ENCODE peak calls at places on chromosomes 7 and 10, in seven cellular contexts. O, Z, Y, N, A, G and J are unnamed samples.
A peak's percentile ranks its signal among the peaks of the same experiment; 100 is the strongest.

GRCh38 chr7:50632561-50633413 is 67.6 kb upstream of the DDC start:
- DNase-seq in G (no peak), Z (peak; percentile 50), Y (no peak), O (no peak), A (peak; percentile 62), N (peak; percentile 67), J (peak; percentile 35)

GRCh38 chr7:157930441-157930840 is 593.6 kb downstream of the DNAJB6 start:
- DNase-seq in G (no peak), N (no peak), Y (no peak), O (no peak), A (no peak), Z (no peak), J (no peak)

GRCh38 chr10:58299580-58299979 is 30.6 kb downstream of the CISD1 start:
- DNase-seq in A (peak; percentile 73), G (no peak), Z (peak; percentile 57), O (no peak), Y (no peak), N (peak; percentile 66), J (peak; percentile 51)

GRCh38 chr7:24587853-24588252 is 14.6 kb downstream of the PALS2 start:
- DNase-seq in O (no peak), Y (no peak), Z (no peak), A (peak; percentile 62), G (no peak), N (peak; percentile 62), J (no peak)

GRCh38 chr7:50627824-50628361 is 62.7 kb upstream of the DDC start:
- DNase-seq in Y (no peak), G (no peak), A (no peak), N (no peak), Z (no peak), O (no peak), J (no peak)

GRCh38 chr7:7858559-7858958 is 110.0 kb upstream of the GLCCI1 start:
- DNase-seq in A (no peak), N (no peak), G (no peak), Z (no peak), O (no peak), Y (no peak), J (no peak)

GRCh38 chr7:17171427-17171826 is 127.0 kb upstream of the AHR start:
- DNase-seq in N (no peak), Y (no peak), G (no peak), O (no peak), A (no peak), Z (no peak), J (no peak)

GRCh38 chr7:128108641-128109423 is 77.6 kb upstream of the LRRC4 start:
- DNase-seq in N (no peak), Z (no peak), A (no peak), Y (no peak), O (peak; percentile 80), G (no peak), J (no peak)

GRCh38 chr7:108190891-108191290 is 60.7 kb upstream of the LAMB4 start:
- DNase-seq in G (no peak), O (no peak), A (no peak), Z (no peak), N (no peak), Y (no peak), J (no peak)

GRCh38 chr10:68284597-68284996 is 47.3 kb upstream of the HNRNPH3 start:
- DNase-seq in Y (no peak), O (no peak), Z (peak; percentile 10), A (no peak), N (no peak), G (no peak), J (no peak)

GRCh38 chr10:116155191-116155590 is 117.8 kb downstream of the GFRA1 start:
- DNase-seq in O (no peak), N (no peak), Z (no peak), A (no peak), G (no peak), Y (no peak), J (no peak)

GRCh38 chr10:115963848-115964247 is 309.2 kb downstream of the GFRA1 start:
- DNase-seq in N (peak; percentile 48), A (peak; percentile 61), G (no peak), O (no peak), Y (peak; percentile 87), Z (peak; percentile 16), J (peak; percentile 54)

GRCh38 chr7:1666251-1666778 is 3.8 kb upstream of the ELFN1 start:
- DNase-seq in N (peak; percentile 16), G (no peak), O (peak; percentile 72), Z (no peak), A (no peak), Y (no peak), J (no peak)

GRCh38 chr7:108254259-108254658 is 124.1 kb upstream of the LAMB4 start:
- DNase-seq in N (no peak), A (no peak), O (no peak), Z (no peak), Y (no peak), G (no peak), J (peak; percentile 25)

GRCh38 chr10:59752278-59752940 is 846 bp downstream of the MRLN start:
- DNase-seq in Z (no peak), O (no peak), A (no peak), N (no peak), G (no peak), Y (peak; percentile 66), J (no peak)

GRCh38 chr7:17660116-17660515 is 280.2 kb downstream of the SNX13 start:
- DNase-seq in O (no peak), Y (no peak), Z (peak; percentile 89), G (no peak), A (no peak), N (no peak), J (peak; percentile 39)

GRCh38 chr7:132205515-132205914 is 370.8 kb downstream of the PLXNA4 start:
- DNase-seq in A (no peak), O (no peak), G (no peak), Y (no peak), N (peak; percentile 46), Z (no peak), J (no peak)

GRCh38 chr10:3908183-3908582 is 123.2 kb upstream of the KLF6 start:
- DNase-seq in Z (no peak), O (no peak), G (no peak), A (no peak), N (no peak), Y (no peak), J (no peak)

GRCh38 chr10:3911241-3911640 is 126.2 kb upstream of the KLF6 start:
- DNase-seq in Y (no peak), O (no peak), Z (no peak), G (no peak), A (no peak), N (no peak), J (no peak)

GRCh38 chr10:3914702-3915101 is 129.7 kb upstream of the KLF6 start:
- DNase-seq in A (no peak), N (no peak), O (no peak), Z (no peak), Y (no peak), G (no peak), J (no peak)

GRCh38 chr10:3909339-3909738 is 124.3 kb upstream of the KLF6 start:
- DNase-seq in Y (no peak), G (no peak), O (no peak), Z (no peak), A (no peak), N (no peak), J (no peak)

GRCh38 chr10:3911713-3912442 is 126.9 kb upstream of the KLF6 start:
- DNase-seq in N (no peak), O (no peak), A (no peak), Y (no peak), Z (peak; percentile 31), G (no peak), J (no peak)
- H3K4me3 ChIP-seq in N (no peak overlapping the region), O (no peak overlapping the region), A (no peak overlapping the region), Y (peak overlapping the region; percentile 46), Z (no peak overlapping the region), G (no peak overlapping the region), J (no peak overlapping the region)

GRCh38 chr10:126959906-126960685 is 54.9 kb downstream of the DOCK1 start:
- DNase-seq in A (no peak), Z (no peak), O (no peak), G (no peak), N (no peak), Y (no peak), J (no peak)
- TF ChIP-seq CTCF in A (no peak), Z (no peak), O (no peak), G (no peak), N (no peak), Y (no peak), J (no peak)

DNA sequence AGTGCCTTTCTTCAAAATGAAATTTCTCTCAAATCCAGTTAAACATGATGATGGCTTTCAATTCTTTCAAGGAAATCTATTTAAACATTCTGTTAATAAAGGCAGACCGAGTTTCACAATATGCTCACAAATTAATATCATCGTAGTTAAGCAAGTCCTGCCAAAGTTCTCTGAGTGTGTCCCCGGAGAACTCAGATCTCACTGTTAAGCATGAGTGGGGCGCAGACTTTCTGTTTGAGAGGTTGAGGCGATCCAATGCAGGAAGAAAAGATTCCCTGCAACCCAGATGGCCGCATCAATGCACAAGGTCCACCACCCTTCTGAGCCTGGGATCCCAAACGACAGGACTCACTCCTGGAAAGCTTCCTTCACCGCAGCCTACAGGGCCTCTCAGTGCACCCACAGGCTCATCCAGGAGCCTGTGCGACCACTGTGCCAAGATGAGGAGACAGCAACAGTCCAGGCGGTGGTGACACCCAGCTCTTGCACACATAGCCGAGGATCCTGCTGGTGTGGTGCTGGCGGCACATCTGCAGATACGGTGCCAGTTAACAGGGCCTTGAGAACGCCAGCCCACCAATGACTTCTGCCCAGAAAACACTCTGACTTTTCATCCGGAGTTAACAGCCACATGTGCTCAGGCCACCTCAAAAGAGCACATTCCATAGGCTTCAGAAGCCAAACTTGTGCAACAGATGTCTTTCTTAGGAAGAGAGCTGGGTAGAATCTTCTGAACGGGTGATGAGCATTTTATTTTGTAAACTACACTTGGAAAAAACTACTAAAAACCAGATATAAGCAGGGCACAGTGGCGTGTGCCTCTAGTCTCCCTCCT is 102.1 kb downstream of the ZRANB1 start:
- DNase-seq in O (no peak), N (no peak), Y (no peak), Z (peak; percentile 25), G (no peak), A (no peak), J (no peak)
- H3K4me3 ChIP-seq in O (no peak overlapping the region), N (no peak overlapping the region), Y (no peak overlapping the region), Z (no peak overlapping the region), G (no peak overlapping the region), A (no peak overlapping the region), J (no peak overlapping the region)

GRCh38 chr10:6580279-6581029 is 378 bp upstream of the PRKCQ start:
- DNase-seq in Y (no peak), G (no peak), O (peak; percentile 96), Z (peak; percentile 47), A (peak; percentile 49), N (no peak), J (peak; percentile 49)

GRCh38 chr10:6578221-6579192 is 1.6 kb downstream of the PRKCQ start:
- DNase-seq in N (no peak), O (no peak), Z (no peak), A (no peak), G (no peak), Y (no peak), J (no peak)

GRCh38 chr10:6581750-6582697 is 1.9 kb upstream of the PRKCQ start:
- DNase-seq in Y (no peak), G (no peak), Z (no peak), O (no peak), A (no peak), N (no peak), J (no peak)

GRCh38 chr10:6579193-6579903 is 728 bp downstream of the PRKCQ start:
- DNase-seq in G (no peak), Y (no peak), N (no peak), Z (no peak), A (no peak), O (no peak), J (peak; percentile 1)

DNA sequence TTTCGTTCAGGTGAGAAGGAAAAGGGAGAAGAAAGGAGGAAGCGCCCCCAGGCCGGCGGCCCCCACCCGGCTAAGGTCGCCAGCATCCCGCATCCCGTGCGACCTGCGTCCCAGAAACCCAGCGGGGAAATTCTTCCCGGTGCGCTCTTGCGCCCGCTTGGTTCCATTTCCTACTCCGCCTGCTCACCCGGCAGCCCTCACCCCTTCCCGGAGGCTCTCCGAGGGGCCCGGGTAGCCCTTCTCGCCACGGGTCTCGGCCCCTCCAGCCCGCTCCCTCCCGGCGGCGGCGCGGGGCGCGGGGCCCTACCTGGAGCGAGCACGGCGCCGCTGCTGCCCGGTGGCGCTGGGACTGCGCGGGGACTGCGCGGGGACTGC is at the start of gene PRKCQ:
- DNase-seq in Y (no peak), O (no peak), Z (peak; percentile 12), G (no peak), A (peak; percentile 18), N (no peak), J (peak; percentile 11)
- TF ChIP-seq CTCF in Y (no peak), O (no peak), Z (no peak), G (no peak), A (no peak), N (no peak), J (no peak)